ENCODE peak calls at places on chromosomes 1 and 21, in ten cellular contexts. X is stimulated activated effector memory CD8-positive, alpha-beta T cell treated with anti-CD3 and anti-CD28 coated beads, Interleukin-12 subunit alpha, Interleukin-12 subunit beta, amount 100 ng/mL, for 72 hours; A is CD8-positive, alpha-beta memory T cell; K is NCI-H345; I is NCI-H446 treated with DMSO at 0.1 percent for 48 hours; Z is H9; V is left ventricle myocardium superior; D is NCI-H2081; G is AG08396; U is NCI-H1930. S is an unnamed sample.

GRCh38 chr1:177255411-177255810 is 84.7 kb downstream of the BRINP2 start:
- DNase-seq in X (no peak), A (no peak), K (peak), I (no peak), Z (no peak), V (no peak), D (no peak), G (no peak), U (no peak), S (no peak)

GRCh38 chr1:7422081-7422480 is 349.0 kb upstream of the VAMP3 start:
- DNase-seq in X (no peak), A (no peak), K (no peak), I (no peak), Z (no peak), V (no peak), D (no peak), G (no peak), U (no peak), S (no peak)

GRCh38 chr1:10733967-10734366 is 62.5 kb downstream of the CASZ1 start:
- DNase-seq in X (no peak), A (no peak), K (peak), I (no peak), Z (no peak), V (no peak), D (peak), G (no peak), U (no peak), S (no peak)

GRCh38 chr1:64745986-64746940 is 1.4 kb downstream of the RAVER2 start:
- DNase-seq in X (no peak), A (no peak), K (no peak), I (peak), Z (no peak), V (no peak), D (peak), G (no peak), U (no peak), S (no peak)

GRCh38 chr1:159980076-159980475 is 26.0 kb upstream of the SLAMF9 start:
- DNase-seq in X (no peak), A (no peak), K (no peak), I (no peak), Z (no peak), V (no peak), D (no peak), G (no peak), U (no peak), S (no peak)

GRCh38 chr1:228217551-228218344 is 9.9 kb downstream of the OBSCN start:
- DNase-seq in X (no peak), A (no peak), K (no peak), I (no peak), Z (no peak), V (no peak), D (no peak), G (no peak), U (no peak), S (no peak)

GRCh38 chr1:53693361-53693760 is 45.6 kb downstream of the GLIS1 start:
- DNase-seq in X (no peak), A (no peak), K (no peak), I (no peak), Z (no peak), V (no peak), D (no peak), G (no peak), U (no peak), S (no peak)

GRCh38 chr1:19086176-19086875 is 123.7 kb downstream of the UBR4 start:
- DNase-seq in X (no peak), A (no peak), K (no peak), I (no peak), Z (no peak), V (peak), D (no peak), G (no peak), U (no peak), S (no peak)

GRCh38 chr1:10852486-10852885 is 56.0 kb upstream of the CASZ1 start:
- DNase-seq in X (no peak), A (no peak), K (no peak), I (no peak), Z (no peak), V (no peak), D (no peak), G (no peak), U (no peak), S (no peak)

GRCh38 chr1:119859647-119860046 is 36.7 kb downstream of the ADAM30 start:
- DNase-seq in X (no peak), A (no peak), K (peak), I (no peak), Z (no peak), V (no peak), D (no peak), G (peak), U (no peak), S (no peak)

GRCh38 chr21:46001821-46002681 is 20.5 kb downstream of the COL6A1 start:
- DNase-seq in X (no peak), A (no peak), K (no peak), I (no peak), Z (peak), V (peak), D (no peak), G (no peak), U (no peak), S (no peak)

GRCh38 chr1:32179443-32180185 is at the start of gene TXLNA:
- DNase-seq in X (peak), A (peak), K (peak), I (peak), Z (peak), V (peak), D (peak), G (peak), U (peak), S (peak)

GRCh38 chr1:42340093-42340492 is 5.1 kb upstream of the FOXJ3 start:
- DNase-seq in X (no peak), A (no peak), K (peak), I (peak), Z (no peak), V (no peak), D (peak), G (no peak), U (peak), S (peak)

GRCh38 chr1:15332952-15333715 is 76.6 kb upstream of the EFHD2 start:
- DNase-seq in X (no peak), A (no peak), K (no peak), I (no peak), Z (no peak), V (no peak), D (no peak), G (no peak), U (no peak), S (no peak)

GRCh38 chr1:51648180-51649109 is 31.6 kb downstream of the OSBPL9 start:
- DNase-seq in X (no peak), A (no peak), K (no peak), I (no peak), Z (peak), V (no peak), D (peak), G (peak), U (no peak), S (peak)

GRCh38 chr1:2624735-2625300 is 8.0 kb downstream of the MMEL1 start:
- DNase-seq in X (no peak), A (no peak), K (no peak), I (no peak), Z (no peak), V (peak), D (no peak), G (no peak), U (no peak), S (no peak)

GRCh38 chr1:161068306-161069200 is 1.1 kb downstream of the ARHGAP30 start:
- DNase-seq in X (peak), A (peak), K (no peak), I (no peak), Z (peak), V (peak), D (no peak), G (no peak), U (no peak), S (no peak)

GRCh38 chr1:246689409-246689997 is 34.7 kb upstream of the SCCPDH start:
- DNase-seq in X (peak), A (peak), K (peak), I (peak), Z (peak), V (peak), D (peak), G (peak), U (peak), S (peak)

GRCh38 chr1:27428316-27429028 is 36.0 kb downstream of the GPR3 start:
- DNase-seq in X (no peak), A (no peak), K (no peak), I (peak), Z (no peak), V (peak), D (peak), G (no peak), U (no peak), S (no peak)

GRCh38 chr1:1752671-1753606 is 25.3 kb downstream of the NADK start:
- DNase-seq in X (no peak), A (no peak), K (no peak), I (no peak), Z (no peak), V (no peak), D (no peak), G (no peak), U (no peak), S (no peak)

GRCh38 chr1:203476223-203476622 is 617 bp downstream of the PRELP start:
- DNase-seq in X (no peak), A (no peak), K (no peak), I (no peak), Z (no peak), V (no peak), D (no peak), G (no peak), U (no peak), S (no peak)

GRCh38 chr1:20229191-20229590 is 42.9 kb upstream of the PLA2G2C start:
- DNase-seq in X (no peak), A (no peak), K (peak), I (no peak), Z (no peak), V (no peak), D (no peak), G (no peak), U (no peak), S (no peak)

S was measured in NCI-H748 treated with DMSO at 0.1 percent for 48 hours.